ENCODE peak calls at places on chromosomes 1 and 21, in ten cellular contexts. One of them, this sample, is unnamed.

GRCh38 chr1:37657620-37658412 is 23.1 kb upstream of the RSPO1 start:
- DNase-seq in LNCaP clone FGC: no peak
- DNase-seq in endodermal cell: no peak
- DNase-seq in colonic mucosa: no peak
- DNase-seq in cardiac muscle cell: no peak
- DNase-seq in epithelial cell of esophagus: no peak
- DNase-seq in IMR-90: no peak
- DNase-seq in left ventricle myocardium inferior: no peak
- DNase-seq in fibroblast of mammary gland: no peak
- DNase-seq in fibroblast of pulmonary artery: no peak
- DNase-seq in this sample: no peak

GRCh38 chr1:89607888-89608626 is 24.9 kb upstream of the LRRC8C start:
- DNase-seq in LNCaP clone FGC: no peak
- DNase-seq in endodermal cell: no peak
- DNase-seq in colonic mucosa: no peak
- DNase-seq in cardiac muscle cell: peak
- DNase-seq in epithelial cell of esophagus: peak
- DNase-seq in IMR-90: peak
- DNase-seq in left ventricle myocardium inferior: peak
- DNase-seq in fibroblast of mammary gland: peak
- DNase-seq in fibroblast of pulmonary artery: peak
- DNase-seq in this sample: no peak

GRCh38 chr1:65512383-65512782 is 91.9 kb downstream of the LEPR start:
- DNase-seq in LNCaP clone FGC: peak
- DNase-seq in endodermal cell: no peak
- DNase-seq in colonic mucosa: no peak
- DNase-seq in cardiac muscle cell: no peak
- DNase-seq in epithelial cell of esophagus: no peak
- DNase-seq in IMR-90: no peak
- DNase-seq in left ventricle myocardium inferior: no peak
- DNase-seq in fibroblast of mammary gland: peak
- DNase-seq in fibroblast of pulmonary artery: no peak
- DNase-seq in this sample: no peak

GRCh38 chr1:63321788-63322247 is 549 bp upstream of the FOXD3 start:
- DNase-seq in LNCaP clone FGC: no peak
- DNase-seq in endodermal cell: peak
- DNase-seq in colonic mucosa: no peak
- DNase-seq in cardiac muscle cell: no peak
- DNase-seq in epithelial cell of esophagus: no peak
- DNase-seq in IMR-90: no peak
- DNase-seq in left ventricle myocardium inferior: no peak
- DNase-seq in fibroblast of mammary gland: no peak
- DNase-seq in fibroblast of pulmonary artery: no peak
- DNase-seq in this sample: no peak

GRCh38 chr1:230568676-230569075 is 73.6 kb upstream of the COG2 start:
- DNase-seq in LNCaP clone FGC: no peak
- DNase-seq in endodermal cell: no peak
- DNase-seq in colonic mucosa: no peak
- DNase-seq in cardiac muscle cell: no peak
- DNase-seq in epithelial cell of esophagus: peak
- DNase-seq in IMR-90: no peak
- DNase-seq in left ventricle myocardium inferior: no peak
- DNase-seq in fibroblast of mammary gland: no peak
- DNase-seq in fibroblast of pulmonary artery: no peak
- DNase-seq in this sample: no peak

GRCh38 chr1:205169248-205169647 is 42.3 kb downstream of the DSTYK start:
- DNase-seq in LNCaP clone FGC: no peak
- DNase-seq in endodermal cell: no peak
- DNase-seq in colonic mucosa: no peak
- DNase-seq in cardiac muscle cell: no peak
- DNase-seq in epithelial cell of esophagus: no peak
- DNase-seq in IMR-90: no peak
- DNase-seq in left ventricle myocardium inferior: no peak
- DNase-seq in fibroblast of mammary gland: no peak
- DNase-seq in fibroblast of pulmonary artery: no peak
- DNase-seq in this sample: no peak

GRCh38 chr1:153680120-153680403 is 1.6 kb downstream of the NPR1 start:
- DNase-seq in LNCaP clone FGC: no peak
- DNase-seq in endodermal cell: peak
- DNase-seq in colonic mucosa: no peak
- DNase-seq in cardiac muscle cell: no peak
- DNase-seq in epithelial cell of esophagus: no peak
- DNase-seq in IMR-90: no peak
- DNase-seq in left ventricle myocardium inferior: no peak
- DNase-seq in fibroblast of mammary gland: no peak
- DNase-seq in fibroblast of pulmonary artery: peak
- DNase-seq in this sample: no peak

GRCh38 chr1:192817202-192817601 is 8.4 kb downstream of the RGS2 start:
- DNase-seq in LNCaP clone FGC: no peak
- DNase-seq in endodermal cell: no peak
- DNase-seq in colonic mucosa: no peak
- DNase-seq in cardiac muscle cell: no peak
- DNase-seq in epithelial cell of esophagus: no peak
- DNase-seq in IMR-90: no peak
- DNase-seq in left ventricle myocardium inferior: no peak
- DNase-seq in fibroblast of mammary gland: no peak
- DNase-seq in fibroblast of pulmonary artery: no peak
- DNase-seq in this sample: no peak

GRCh38 chr1:74464037-74464436 is 48.4 kb downstream of the LRRC53 start:
- DNase-seq in LNCaP clone FGC: no peak
- DNase-seq in endodermal cell: no peak
- DNase-seq in colonic mucosa: no peak
- DNase-seq in cardiac muscle cell: peak
- DNase-seq in epithelial cell of esophagus: no peak
- DNase-seq in IMR-90: no peak
- DNase-seq in left ventricle myocardium inferior: no peak
- DNase-seq in fibroblast of mammary gland: peak
- DNase-seq in fibroblast of pulmonary artery: no peak
- DNase-seq in this sample: no peak

GRCh38 chr1:98197356-98197755 is 276.5 kb upstream of the DPYD start:
- DNase-seq in LNCaP clone FGC: no peak
- DNase-seq in endodermal cell: no peak
- DNase-seq in colonic mucosa: no peak
- DNase-seq in cardiac muscle cell: no peak
- DNase-seq in epithelial cell of esophagus: no peak
- DNase-seq in IMR-90: peak
- DNase-seq in left ventricle myocardium inferior: no peak
- DNase-seq in fibroblast of mammary gland: no peak
- DNase-seq in fibroblast of pulmonary artery: peak
- DNase-seq in this sample: no peak

GRCh38 chr1:40664791-40665190 is 691 bp downstream of the RIMS3 start:
- DNase-seq in LNCaP clone FGC: no peak
- DNase-seq in endodermal cell: no peak
- DNase-seq in colonic mucosa: no peak
- DNase-seq in cardiac muscle cell: no peak
- DNase-seq in epithelial cell of esophagus: no peak
- DNase-seq in IMR-90: no peak
- DNase-seq in left ventricle myocardium inferior: no peak
- DNase-seq in fibroblast of mammary gland: no peak
- DNase-seq in fibroblast of pulmonary artery: no peak
- DNase-seq in this sample: no peak
- H3K4me3 ChIP-seq in LNCaP clone FGC: peak
- H3K4me3 ChIP-seq in endodermal cell: peak
- H3K4me3 ChIP-seq in colonic mucosa: peak
- H3K4me3 ChIP-seq in cardiac muscle cell: peak
- H3K4me3 ChIP-seq in epithelial cell of esophagus: no peak
- H3K4me3 ChIP-seq in IMR-90: no peak
- H3K4me3 ChIP-seq in left ventricle myocardium inferior: peak
- H3K4me3 ChIP-seq in fibroblast of mammary gland: no peak
- H3K4me3 ChIP-seq in fibroblast of pulmonary artery: no peak
- H3K4me3 ChIP-seq in this sample: no peak

GRCh38 chr1:54342306-54342705 is 63.9 kb downstream of the SSBP3 start:
- DNase-seq in LNCaP clone FGC: no peak
- DNase-seq in endodermal cell: peak
- DNase-seq in colonic mucosa: peak
- DNase-seq in cardiac muscle cell: no peak
- DNase-seq in epithelial cell of esophagus: no peak
- DNase-seq in IMR-90: no peak
- DNase-seq in left ventricle myocardium inferior: no peak
- DNase-seq in fibroblast of mammary gland: no peak
- DNase-seq in fibroblast of pulmonary artery: no peak
- DNase-seq in this sample: no peak

GRCh38 chr1:54340876-54341275 is 65.3 kb downstream of the SSBP3 start:
- DNase-seq in LNCaP clone FGC: no peak
- DNase-seq in endodermal cell: peak
- DNase-seq in colonic mucosa: no peak
- DNase-seq in cardiac muscle cell: no peak
- DNase-seq in epithelial cell of esophagus: no peak
- DNase-seq in IMR-90: no peak
- DNase-seq in left ventricle myocardium inferior: no peak
- DNase-seq in fibroblast of mammary gland: no peak
- DNase-seq in fibroblast of pulmonary artery: no peak
- DNase-seq in this sample: no peak

GRCh38 chr1:54341763-54342162 is 64.4 kb downstream of the SSBP3 start:
- DNase-seq in LNCaP clone FGC: no peak
- DNase-seq in endodermal cell: no peak
- DNase-seq in colonic mucosa: no peak
- DNase-seq in cardiac muscle cell: no peak
- DNase-seq in epithelial cell of esophagus: no peak
- DNase-seq in IMR-90: no peak
- DNase-seq in left ventricle myocardium inferior: no peak
- DNase-seq in fibroblast of mammary gland: no peak
- DNase-seq in fibroblast of pulmonary artery: no peak
- DNase-seq in this sample: no peak

GRCh38 chr1:54345116-54345515 is 61.1 kb downstream of the SSBP3 start:
- DNase-seq in LNCaP clone FGC: peak
- DNase-seq in endodermal cell: no peak
- DNase-seq in colonic mucosa: no peak
- DNase-seq in cardiac muscle cell: no peak
- DNase-seq in epithelial cell of esophagus: no peak
- DNase-seq in IMR-90: no peak
- DNase-seq in left ventricle myocardium inferior: no peak
- DNase-seq in fibroblast of mammary gland: no peak
- DNase-seq in fibroblast of pulmonary artery: no peak
- DNase-seq in this sample: no peak

GRCh38 chr1:54342764-54343687 is 63.2 kb downstream of the SSBP3 start:
- DNase-seq in LNCaP clone FGC: no peak
- DNase-seq in endodermal cell: peak
- DNase-seq in colonic mucosa: no peak
- DNase-seq in cardiac muscle cell: no peak
- DNase-seq in epithelial cell of esophagus: no peak
- DNase-seq in IMR-90: no peak
- DNase-seq in left ventricle myocardium inferior: no peak
- DNase-seq in fibroblast of mammary gland: no peak
- DNase-seq in fibroblast of pulmonary artery: no peak
- DNase-seq in this sample: no peak
- TF ChIP-seq CTCF in LNCaP clone FGC: no peak
- TF ChIP-seq CTCF in endodermal cell: peak
- TF ChIP-seq CTCF in colonic mucosa: no peak
- TF ChIP-seq CTCF in cardiac muscle cell: no peak
- TF ChIP-seq CTCF in epithelial cell of esophagus: no peak
- TF ChIP-seq CTCF in IMR-90: no peak
- TF ChIP-seq CTCF in left ventricle myocardium inferior: no peak
- TF ChIP-seq CTCF in fibroblast of mammary gland: no peak
- TF ChIP-seq CTCF in fibroblast of pulmonary artery: no peak
- TF ChIP-seq CTCF in this sample: no peak

GRCh38 chr21:46041183-46041582 is 56.7 kb upstream of the COL6A2 start:
- DNase-seq in LNCaP clone FGC: no peak
- DNase-seq in endodermal cell: no peak
- DNase-seq in colonic mucosa: no peak
- DNase-seq in cardiac muscle cell: no peak
- DNase-seq in epithelial cell of esophagus: no peak
- DNase-seq in IMR-90: no peak
- DNase-seq in left ventricle myocardium inferior: no peak
- DNase-seq in fibroblast of mammary gland: no peak
- DNase-seq in fibroblast of pulmonary artery: no peak
- DNase-seq in this sample: no peak

GRCh38 chr21:46038341-46038829 is 56.8 kb downstream of the COL6A1 start:
- DNase-seq in LNCaP clone FGC: no peak
- DNase-seq in endodermal cell: no peak
- DNase-seq in colonic mucosa: no peak
- DNase-seq in cardiac muscle cell: no peak
- DNase-seq in epithelial cell of esophagus: no peak
- DNase-seq in IMR-90: no peak
- DNase-seq in left ventricle myocardium inferior: no peak
- DNase-seq in fibroblast of mammary gland: no peak
- DNase-seq in fibroblast of pulmonary artery: no peak
- DNase-seq in this sample: no peak

GRCh38 chr21:46040707-46041106 is 57.2 kb upstream of the COL6A2 start:
- DNase-seq in LNCaP clone FGC: no peak
- DNase-seq in endodermal cell: no peak
- DNase-seq in colonic mucosa: no peak
- DNase-seq in cardiac muscle cell: peak
- DNase-seq in epithelial cell of esophagus: no peak
- DNase-seq in IMR-90: no peak
- DNase-seq in left ventricle myocardium inferior: no peak
- DNase-seq in fibroblast of mammary gland: peak
- DNase-seq in fibroblast of pulmonary artery: no peak
- DNase-seq in this sample: no peak

GRCh38 chr21:46038871-46039397 is 57.4 kb downstream of the COL6A1 start:
- DNase-seq in LNCaP clone FGC: no peak
- DNase-seq in endodermal cell: peak
- DNase-seq in colonic mucosa: no peak
- DNase-seq in cardiac muscle cell: peak
- DNase-seq in epithelial cell of esophagus: no peak
- DNase-seq in IMR-90: peak
- DNase-seq in left ventricle myocardium inferior: peak
- DNase-seq in fibroblast of mammary gland: peak
- DNase-seq in fibroblast of pulmonary artery: peak
- DNase-seq in this sample: no peak

GRCh38 chr21:46039891-46040660 is 57.8 kb upstream of the COL6A2 start:
- DNase-seq in LNCaP clone FGC: no peak
- DNase-seq in endodermal cell: no peak
- DNase-seq in colonic mucosa: no peak
- DNase-seq in cardiac muscle cell: no peak
- DNase-seq in epithelial cell of esophagus: no peak
- DNase-seq in IMR-90: no peak
- DNase-seq in left ventricle myocardium inferior: no peak
- DNase-seq in fibroblast of mammary gland: no peak
- DNase-seq in fibroblast of pulmonary artery: no peak
- DNase-seq in this sample: no peak
- H3K4me3 ChIP-seq in LNCaP clone FGC: no peak
- H3K4me3 ChIP-seq in endodermal cell: no peak
- H3K4me3 ChIP-seq in colonic mucosa: no peak
- H3K4me3 ChIP-seq in cardiac muscle cell: no peak
- H3K4me3 ChIP-seq in epithelial cell of esophagus: no peak
- H3K4me3 ChIP-seq in IMR-90: no peak
- H3K4me3 ChIP-seq in left ventricle myocardium inferior: no peak
- H3K4me3 ChIP-seq in fibroblast of mammary gland: no peak
- H3K4me3 ChIP-seq in fibroblast of pulmonary artery: no peak
- H3K4me3 ChIP-seq in this sample: no peak

DNA sequence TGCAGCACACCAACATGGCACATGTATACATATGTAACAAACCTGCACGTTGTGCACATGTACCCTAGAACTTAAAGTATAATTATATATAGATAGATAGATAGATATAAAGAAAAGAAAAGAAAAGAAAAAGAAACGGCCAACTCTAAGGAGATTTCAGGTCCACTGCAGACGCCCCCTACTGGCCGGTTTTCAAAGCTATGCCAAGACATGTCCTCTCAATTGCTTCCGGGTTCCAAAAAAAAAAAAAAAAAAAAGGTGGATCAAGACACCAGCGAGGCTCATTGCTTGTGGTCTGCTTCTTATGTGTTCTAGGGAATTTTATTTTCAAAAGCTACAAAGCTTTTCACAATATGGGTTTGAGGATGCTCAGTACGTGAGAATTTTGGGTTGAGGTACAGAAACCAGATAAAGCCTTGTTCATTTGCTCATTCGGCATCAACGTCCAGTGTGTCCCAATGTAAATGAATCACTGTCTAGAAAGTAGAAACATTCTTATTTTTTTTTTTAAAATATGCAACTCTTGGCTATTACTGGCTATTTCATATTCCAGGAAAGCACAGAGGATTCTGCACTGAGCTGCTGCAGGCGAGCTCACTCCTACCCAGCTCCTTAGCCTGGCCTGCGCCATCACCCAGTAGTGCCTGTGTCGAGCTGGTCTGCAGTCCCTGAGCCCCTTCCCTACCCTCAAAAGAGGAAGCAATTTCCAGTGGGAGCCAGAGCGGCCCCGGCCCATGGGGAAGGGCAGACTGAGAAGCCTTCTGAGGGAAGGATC is 643.0 kb downstream of the KIF26B start:
- DNase-seq in LNCaP clone FGC: no peak
- DNase-seq in endodermal cell: peak
- DNase-seq in colonic mucosa: no peak
- DNase-seq in cardiac muscle cell: peak
- DNase-seq in epithelial cell of esophagus: no peak
- DNase-seq in IMR-90: no peak
- DNase-seq in left ventricle myocardium inferior: no peak
- DNase-seq in fibroblast of mammary gland: peak
- DNase-seq in fibroblast of pulmonary artery: peak
- DNase-seq in this sample: no peak
- TF ChIP-seq CTCF in LNCaP clone FGC: peak
- TF ChIP-seq CTCF in endodermal cell: peak
- TF ChIP-seq CTCF in colonic mucosa: no peak
- TF ChIP-seq CTCF in cardiac muscle cell: peak
- TF ChIP-seq CTCF in epithelial cell of esophagus: peak
- TF ChIP-seq CTCF in IMR-90: peak
- TF ChIP-seq CTCF in left ventricle myocardium inferior: peak
- TF ChIP-seq CTCF in fibroblast of mammary gland: peak
- TF ChIP-seq CTCF in fibroblast of pulmonary artery: peak
- TF ChIP-seq CTCF in this sample: peak

This sample was measured in GM12864.